ENCODE peak calls at places on chromosomes 3 and 15, in four cellular contexts. One of them, this sample, is unnamed.

GRCh38 chr15:81950841-81951414 is 94.9 kb downstream of the MEX3B start:
- DNase-seq in thoracic aorta: no peak
- DNase-seq in uterus: no peak
- DNase-seq in lung: no peak
- DNase-seq in this sample: no peak

GRCh38 chr3:106688463-106688862 is 688.8 kb upstream of the CCDC54 start:
- DNase-seq in thoracic aorta: no peak
- DNase-seq in uterus: no peak
- DNase-seq in lung: no peak
- DNase-seq in this sample: no peak

GRCh38 chr3:103685940-103686339 is 1251.1 kb downstream of the ZPLD1 start:
- DNase-seq in thoracic aorta: no peak
- DNase-seq in uterus: no peak
- DNase-seq in lung: no peak
- DNase-seq in this sample: no peak

GRCh38 chr3:24363242-24363641 is 131.4 kb downstream of the THRB start:
- DNase-seq in thoracic aorta: no peak
- DNase-seq in uterus: no peak
- DNase-seq in lung: no peak
- DNase-seq in this sample: no peak

GRCh38 chr15:40282144-40282869 is 557 bp downstream of the ANKRD63 start:
- DNase-seq in thoracic aorta: no peak
- DNase-seq in uterus: no peak
- DNase-seq in lung: peak
- DNase-seq in this sample: no peak

GRCh38 chr3:43328653-43329052 is 42.3 kb downstream of the SNRK start:
- DNase-seq in thoracic aorta: no peak
- DNase-seq in uterus: no peak
- DNase-seq in lung: no peak
- DNase-seq in this sample: no peak

GRCh38 chr3:12436514-12437222 is 47.6 kb upstream of the TSEN2 start:
- DNase-seq in thoracic aorta: no peak
- DNase-seq in uterus: peak
- DNase-seq in lung: no peak
- DNase-seq in this sample: no peak

GRCh38 chr15:96184297-96184696 is 146.2 kb upstream of the NR2F2 start:
- DNase-seq in thoracic aorta: no peak
- DNase-seq in uterus: no peak
- DNase-seq in lung: no peak
- DNase-seq in this sample: no peak

GRCh38 chr15:96347181-96348111 is 16.9 kb downstream of the NR2F2 start:
- DNase-seq in thoracic aorta: no peak
- DNase-seq in uterus: peak
- DNase-seq in lung: no peak
- DNase-seq in this sample: peak

GRCh38 chr15:34214135-34214534 is 4.2 kb upstream of the KATNBL1 start:
- DNase-seq in thoracic aorta: no peak
- DNase-seq in uterus: no peak
- DNase-seq in lung: no peak
- DNase-seq in this sample: no peak

GRCh38 chr15:83012038-83012490 is 625 bp upstream of the C15orf40 start:
- DNase-seq in thoracic aorta: no peak
- DNase-seq in uterus: no peak
- DNase-seq in lung: no peak
- DNase-seq in this sample: no peak

GRCh38 chr3:61425356-61425755 is 136.0 kb upstream of the PTPRG start:
- DNase-seq in thoracic aorta: no peak
- DNase-seq in uterus: no peak
- DNase-seq in lung: no peak
- DNase-seq in this sample: no peak

GRCh38 chr15:69482686-69483256 is 30.2 kb downstream of the RPLP1 start:
- DNase-seq in thoracic aorta: no peak
- DNase-seq in uterus: no peak
- DNase-seq in lung: no peak
- DNase-seq in this sample: peak

DNA sequence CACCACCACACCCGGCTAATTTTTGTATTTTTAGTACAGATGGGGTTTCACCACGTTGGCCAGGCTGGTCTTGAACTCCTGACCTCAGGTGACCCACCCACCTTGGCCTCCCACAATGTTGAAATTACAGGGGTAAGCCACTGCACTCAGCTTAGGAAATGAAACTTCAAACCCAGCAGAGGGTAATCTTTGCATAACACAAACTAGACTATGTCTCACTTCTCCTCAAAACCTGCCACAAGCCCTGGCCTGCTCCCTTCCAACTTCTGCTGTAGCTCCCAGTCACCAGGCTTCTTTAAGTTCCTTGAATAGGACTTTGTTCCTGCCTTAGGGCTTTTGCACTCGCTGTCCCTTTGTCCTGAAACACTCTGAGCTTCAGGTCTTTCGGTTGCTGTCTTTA is 39.2 kb upstream of the SEMA4B start:
- DNase-seq in thoracic aorta: no peak
- DNase-seq in uterus: no peak
- DNase-seq in lung: no peak
- DNase-seq in this sample: no peak
- H3K27ac ChIP-seq in thoracic aorta: no peak
- H3K27ac ChIP-seq in uterus: no peak
- H3K27ac ChIP-seq in lung: no peak
- H3K27ac ChIP-seq in this sample: no peak

GRCh38 chr15:76058714-76059319 is 968 bp upstream of the TMEM266 start:
- DNase-seq in thoracic aorta: no peak
- DNase-seq in uterus: no peak
- DNase-seq in lung: no peak
- DNase-seq in this sample: no peak
- TF ChIP-seq CTCF in thoracic aorta: no peak
- TF ChIP-seq CTCF in uterus: no peak
- TF ChIP-seq CTCF in lung: no peak
- TF ChIP-seq CTCF in this sample: no peak

GRCh38 chr15:23860290-23860751 is 173.2 kb upstream of the NDN start:
- DNase-seq in thoracic aorta: no peak
- DNase-seq in uterus: no peak
- DNase-seq in lung: no peak
- DNase-seq in this sample: no peak
- H3K4me3 ChIP-seq in thoracic aorta: no peak
- H3K4me3 ChIP-seq in uterus: no peak
- H3K4me3 ChIP-seq in lung: no peak
- H3K4me3 ChIP-seq in this sample: no peak

DNA sequence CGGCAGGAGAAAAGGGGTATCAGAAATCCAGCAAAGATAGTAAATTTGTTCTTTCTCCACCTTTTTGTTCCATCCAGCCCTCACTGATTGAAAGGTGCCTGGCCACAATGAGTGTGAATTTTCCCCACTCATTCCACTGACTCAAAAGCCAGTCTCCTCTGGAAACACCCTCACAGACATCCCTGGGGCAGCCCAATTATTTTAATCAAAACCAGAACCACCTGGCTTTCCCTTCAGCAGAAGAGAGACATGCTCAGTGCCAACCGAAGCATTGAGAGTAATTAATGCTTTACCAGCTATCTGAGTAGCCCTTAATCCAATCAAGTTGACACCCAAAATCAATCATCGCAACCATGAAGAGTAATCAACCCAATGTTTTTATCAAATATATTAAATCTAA is 1129.6 kb upstream of the GBE1 start:
- DNase-seq in thoracic aorta: no peak
- DNase-seq in uterus: no peak
- DNase-seq in lung: no peak
- DNase-seq in this sample: no peak
- H3K27ac ChIP-seq in thoracic aorta: no peak
- H3K27ac ChIP-seq in uterus: no peak
- H3K27ac ChIP-seq in lung: no peak
- H3K27ac ChIP-seq in this sample: no peak

GRCh38 chr15:70636540-70637165 is 126.7 kb downstream of the UACA start:
- DNase-seq in thoracic aorta: no peak
- DNase-seq in uterus: no peak
- DNase-seq in lung: no peak
- DNase-seq in this sample: no peak
- TF ChIP-seq CTCF in thoracic aorta: no peak
- TF ChIP-seq CTCF in uterus: peak
- TF ChIP-seq CTCF in lung: no peak
- TF ChIP-seq CTCF in this sample: no peak

This sample was measured in tibial artery.